ENCODE peak calls at places on chromosomes 3 and 15, in six cellular contexts. Y is caudate nucleus, E is C1 segment of cervical spinal cord, X is breast epithelium, I is amniotic stem cell, Q is non-pigmented ciliary epithelial cell. B is an unnamed sample.

GRCh38 chr3:47803478-47804025 is 614 bp downstream of the DHX30 start:
- DNase-seq in Y (no peak), E (no peak), X (no peak), I (no peak), Q (no peak), B (no peak)

GRCh38 chr15:83014205-83014653 is 2.8 kb upstream of the C15orf40 start:
- DNase-seq in Y (no peak), E (no peak), X (no peak), I (no peak), Q (no peak), B (no peak)

GRCh38 chr15:73357999-73358665 is 10.6 kb downstream of the HCN4 start:
- DNase-seq in Y (no peak), E (no peak), X (no peak), I (no peak), Q (no peak), B (peak)

GRCh38 chr3:42902257-42902656 is 3.7 kb upstream of the ZNF662 start:
- DNase-seq in Y (no peak), E (no peak), X (no peak), I (no peak), Q (no peak), B (no peak)

GRCh38 chr15:42707068-42707467 is 29.9 kb downstream of the CDAN1 start:
- DNase-seq in Y (no peak), E (no peak), X (no peak), I (no peak), Q (no peak), B (no peak)

GRCh38 chr3:36653095-36653494 is 111.3 kb downstream of the DCLK3 start:
- DNase-seq in Y (no peak), E (no peak), X (no peak), I (no peak), Q (no peak), B (no peak)

GRCh38 chr3:176755552-176755951 is 441.7 kb downstream of the TBL1XR1 start:
- DNase-seq in Y (no peak), E (no peak), X (no peak), I (no peak), Q (no peak), B (no peak)

GRCh38 chr3:13451301-13451673 is 28.8 kb upstream of the HDAC11 start:
- DNase-seq in Y (no peak), E (no peak), X (no peak), I (no peak), Q (no peak), B (no peak)

GRCh38 chr3:72629191-72629611 is 219.0 kb downstream of the SHQ1 start:
- DNase-seq in Y (no peak), E (no peak), X (no peak), I (no peak), Q (no peak), B (no peak)

GRCh38 chr15:39177561-39177960 is 403.3 kb upstream of the THBS1 start:
- DNase-seq in Y (no peak), E (no peak), X (no peak), I (no peak), Q (no peak), B (no peak)

GRCh38 chr15:45333550-45333949 is 44.8 kb downstream of the GATM start:
- DNase-seq in Y (no peak), E (no peak), X (no peak), I (no peak), Q (no peak), B (peak)

GRCh38 chr3:107938128-107938527 is 152.7 kb downstream of the CD47 start:
- DNase-seq in Y (no peak), E (no peak), X (no peak), I (no peak), Q (no peak), B (no peak)

GRCh38 chr3:127373701-127374625 is 86.1 kb upstream of the PRR20G start:
- DNase-seq in Y (no peak), E (no peak), X (no peak), I (no peak), Q (no peak), B (no peak)

GRCh38 chr3:41769106-41769505 is 192.8 kb downstream of the ULK4 start:
- DNase-seq in Y (no peak), E (no peak), X (no peak), I (no peak), Q (no peak), B (no peak)

GRCh38 chr3:3998140-3998977 is 199.1 kb downstream of the LRRN1 start:
- DNase-seq in Y (no peak), E (no peak), X (no peak), I (no peak), Q (peak), B (no peak)

GRCh38 chr15:69748700-69749099 is 296.1 kb downstream of the RPLP1 start:
- DNase-seq in Y (no peak), E (no peak), X (no peak), I (no peak), Q (no peak), B (no peak)

GRCh38 chr3:184481924-184482671 is 79.5 kb upstream of the EPHB3 start:
- DNase-seq in Y (no peak), E (no peak), X (no peak), I (no peak), Q (no peak), B (no peak)

GRCh38 chr15:67134577-67135492 is 69.4 kb downstream of the SMAD3 start:
- DNase-seq in Y (no peak), E (no peak), X (no peak), I (no peak), Q (no peak), B (no peak)

GRCh38 chr3:178451799-178452198 is 84.4 kb upstream of the KCNMB2 start:
- DNase-seq in Y (no peak), E (no peak), X (no peak), I (no peak), Q (no peak), B (no peak)

GRCh38 chr15:82919231-82919886 is 33.2 kb downstream of the HOMER2 start:
- DNase-seq in Y (no peak), E (no peak), X (peak), I (no peak), Q (no peak), B (no peak)

GRCh38 chr3:38968891-38969290 is 82.9 kb downstream of the SCN11A start:
- DNase-seq in Y (no peak), E (no peak), X (no peak), I (no peak), Q (no peak), B (no peak)

GRCh38 chr3:105618561-105618960 is 250.3 kb downstream of the CBLB start:
- DNase-seq in Y (no peak), E (no peak), X (no peak), I (no peak), Q (no peak), B (no peak)

GRCh38 chr15:100226107-100226506 is 115.7 kb downstream of the ADAMTS17 start:
- DNase-seq in Y (no peak), E (no peak), X (no peak), I (no peak), Q (no peak), B (no peak)

GRCh38 chr3:177536873-177537272 is 339.6 kb upstream of the TBL1XR1 start:
- DNase-seq in Y (no peak), E (no peak), X (no peak), I (no peak), Q (no peak), B (no peak)

GRCh38 chr3:46361408-46362283 is 7.7 kb downstream of the CCR2 start:
- DNase-seq in Y (no peak), E (no peak), X (no peak), I (no peak), Q (no peak), B (no peak)

GRCh38 chr3:24674261-24674660 is 179.6 kb upstream of the THRB start:
- DNase-seq in Y (no peak), E (no peak), X (no peak), I (no peak), Q (no peak), B (no peak)

GRCh38 chr3:21613372-21614070 is 137.5 kb downstream of the ZNF385D start:
- DNase-seq in Y (no peak), E (no peak), X (no peak), I (no peak), Q (no peak), B (no peak)

GRCh38 chr3:40298075-40298474 is 11.4 kb upstream of the EIF1B start:
- DNase-seq in Y (no peak), E (no peak), X (no peak), I (no peak), Q (no peak), B (no peak)

GRCh38 chr15:87354661-87355410 is 901.7 kb downstream of the NTRK3 start:
- DNase-seq in Y (no peak), E (no peak), X (no peak), I (no peak), Q (peak), B (peak)

GRCh38 chr3:121165397-121165837 is 257.4 kb downstream of the STXBP5L start:
- DNase-seq in Y (no peak), E (no peak), X (no peak), I (no peak), Q (no peak), B (no peak)

GRCh38 chr3:176375519-176375918 is 821.8 kb downstream of the TBL1XR1 start:
- DNase-seq in Y (no peak), E (no peak), X (no peak), I (no peak), Q (no peak), B (no peak)

GRCh38 chr15:39944711-39945110 is 10.8 kb downstream of the EIF2AK4 start:
- DNase-seq in Y (no peak), E (no peak), X (no peak), I (no peak), Q (no peak), B (no peak)

GRCh38 chr15:75002398-75002797 is 7.0 kb downstream of the SCAMP5 start:
- DNase-seq in Y (no peak), E (no peak), X (no peak), I (no peak), Q (no peak), B (no peak)

GRCh38 chr3:128429275-128429674 is 37.4 kb downstream of the DNAJB8 start:
- DNase-seq in Y (no peak), E (no peak), X (no peak), I (no peak), Q (no peak), B (no peak)